ENCODE peak calls at places on chromosome 19, in ten cellular contexts. L is GM12878, R is OCI-LY7, U is neural crest cell, K is right atrium auricular region, P is GM13977, O is body of pancreas, W is SK-N-SH, C is neural progenitor cell, N is fibroblast of mammary gland. S is an unnamed sample.

GRCh38 chr19:35655600-35655999 is 7.5 kb downstream of the COX6B1 start:
- DNase-seq in L (no peak), R (no peak), U (no peak), K (no peak), P (no peak), O (no peak), W (no peak), C (no peak), N (no peak), S (no peak)

GRCh38 chr19:49098795-49099194 is 13.5 kb downstream of the SNRNP70 start:
- DNase-seq in L (no peak), R (no peak), U (no peak), K (no peak), P (no peak), O (no peak), W (no peak), C (no peak), N (no peak), S (no peak)

GRCh38 chr19:3852614-3853254 is 16.1 kb downstream of the ZFR2 start:
- DNase-seq in L (no peak), R (peak; percentile 14), U (no peak), K (no peak), P (no peak), O (no peak), W (no peak), C (no peak), N (peak; percentile 88), S (no peak)

GRCh38 chr19:45791744-45792481 is 732 bp downstream of the DMWD start:
- DNase-seq in L (no peak), R (no peak), U (no peak), K (no peak), P (peak; percentile 26), O (no peak), W (no peak), C (no peak), N (no peak), S (peak; percentile 27)

GRCh38 chr19:36605839-36606478 is 846 bp downstream of the ZNF382 start:
- DNase-seq in L (peak; percentile 19), R (no peak), U (no peak), K (no peak), P (peak; percentile 53), O (no peak), W (no peak), C (no peak), N (no peak), S (peak; percentile 45)

GRCh38 chr19:54448037-54448773 is 794 bp upstream of the LENG8 start:
- DNase-seq in L (no peak), R (peak; percentile 22), U (peak; percentile 38), K (peak; percentile 74), P (no peak), O (peak; percentile 71), W (peak; percentile 74), C (peak; percentile 75), N (peak; percentile 62), S (no peak)

GRCh38 chr19:10412257-10412977 is 7.9 kb upstream of the PDE4A start:
- DNase-seq in L (peak; percentile 94), R (peak; percentile 99), U (no peak), K (no peak), P (peak; percentile 65), O (no peak), W (no peak), C (no peak), N (no peak), S (no peak)

GRCh38 chr19:35462476-35462953 is 14.5 kb downstream of the FFAR2 start:
- DNase-seq in L (peak; percentile 96), R (peak; percentile 83), U (no peak), K (no peak), P (peak; percentile 75), O (no peak), W (no peak), C (no peak), N (no peak), S (peak; percentile 74)

GRCh38 chr19:39427707-39428106 is 8.0 kb downstream of the RPS16 start:
- DNase-seq in L (no peak), R (no peak), U (no peak), K (no peak), P (no peak), O (no peak), W (no peak), C (no peak), N (no peak), S (no peak)

GRCh38 chr19:47023448-47023794 is 3.8 kb downstream of the NPAS1 start:
- DNase-seq in L (no peak), R (no peak), U (no peak), K (no peak), P (no peak), O (no peak), W (no peak), C (no peak), N (no peak), S (no peak)

GRCh38 chr19:46015080-46015960 is 7.5 kb downstream of the PGLYRP1 start:
- DNase-seq in L (no peak), R (peak; percentile 38), U (peak; percentile 53), K (no peak), P (peak; percentile 76), O (peak; percentile 80), W (peak; percentile 93), C (peak; percentile 96), N (peak; percentile 8), S (peak; percentile 87)

GRCh38 chr19:11587973-11588631 is 9.2 kb upstream of the ZNF627 start:
- DNase-seq in L (no peak), R (no peak), U (no peak), K (no peak), P (no peak), O (no peak), W (no peak), C (no peak), N (no peak), S (no peak)
- TF ChIP-seq CTCF in L (no peak), R (peak; percentile 3), U (peak; percentile 7), K (no peak), P (no peak), O (no peak), W (no peak), C (peak; percentile 2), N (no peak), S (no peak)

GRCh38 chr19:43934055-43934984 is 762 bp downstream of the ZNF45 start:
- DNase-seq in L (no peak), R (no peak), U (no peak), K (no peak), P (no peak), O (no peak), W (peak; percentile 15), C (peak; percentile 4), N (peak; percentile 16), S (no peak)

GRCh38 chr19:43936219-43936618 is 1.1 kb upstream of the ZNF45 start:
- DNase-seq in L (no peak), R (no peak), U (no peak), K (no peak), P (no peak), O (no peak), W (no peak), C (no peak), N (no peak), S (no peak)

GRCh38 chr19:43940719-43941118 is 5.6 kb upstream of the ZNF45 start:
- DNase-seq in L (no peak), R (no peak), U (no peak), K (no peak), P (no peak), O (no peak), W (no peak), C (no peak), N (no peak), S (no peak)

GRCh38 chr19:43939557-43940260 is 4.6 kb upstream of the ZNF45 start:
- DNase-seq in L (no peak), R (no peak), U (no peak), K (no peak), P (no peak), O (no peak), W (no peak), C (no peak), N (no peak), S (no peak)

DNA sequence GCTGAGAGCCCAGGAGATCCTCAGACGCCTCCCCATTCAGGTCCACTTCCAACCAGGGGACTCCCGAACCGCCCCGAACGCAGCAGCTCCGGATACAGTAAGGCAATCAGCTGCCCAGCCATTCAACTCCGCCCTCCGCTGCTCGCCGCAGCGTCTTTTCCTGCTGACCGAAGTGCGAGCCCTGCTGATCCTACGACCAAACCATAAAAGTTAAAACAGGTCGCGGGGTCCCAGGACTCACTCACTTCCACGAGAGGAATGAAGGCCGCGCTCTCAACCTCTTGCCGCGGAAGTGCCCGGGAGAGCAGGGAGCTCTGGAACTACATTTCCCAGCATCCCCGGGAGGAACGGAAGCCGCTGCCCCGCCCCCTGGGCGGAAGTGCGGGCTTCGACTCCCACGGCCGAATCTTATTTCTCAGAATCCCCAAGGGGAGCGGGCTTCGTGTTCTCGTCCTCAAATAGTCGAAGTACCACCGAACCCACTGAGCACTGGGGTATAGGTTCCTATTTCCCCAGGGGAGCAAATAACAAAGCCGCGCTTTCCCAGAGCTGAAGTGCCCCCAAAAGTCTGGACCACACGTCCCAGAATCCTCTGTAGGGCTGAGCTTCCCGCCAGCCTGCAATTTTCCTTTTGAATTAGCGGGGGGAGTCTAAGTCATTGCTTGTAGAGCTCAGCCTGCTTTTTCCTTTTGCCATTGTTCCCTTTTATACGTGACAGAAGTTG is at the start of gene ZNF45:
- DNase-seq in L (peak; percentile 60), R (peak; percentile 92), U (peak; percentile 82), K (peak; percentile 87), P (peak; percentile 88), O (peak; percentile 88), W (peak; percentile 88), C (peak; percentile 94), N (peak; percentile 83), S (peak; percentile 89)
- TF ChIP-seq CTCF in L (no peak), R (no peak), U (no peak), K (no peak), P (no peak), O (no peak), W (no peak), C (no peak), N (no peak), S (no peak)

GRCh38 chr19:7337380-7338194 is 11.2 kb upstream of the ARHGEF18 start:
- DNase-seq in L (peak; percentile 99), R (peak; percentile 98), U (no peak), K (no peak), P (peak; percentile 62), O (no peak), W (no peak), C (no peak), N (no peak), S (peak; percentile 73)
- TF ChIP-seq CTCF in L (peak; percentile 31), R (peak; percentile 68), U (no peak), K (no peak), P (no peak), O (no peak), W (no peak), C (no peak), N (no peak), S (no peak)

DNA sequence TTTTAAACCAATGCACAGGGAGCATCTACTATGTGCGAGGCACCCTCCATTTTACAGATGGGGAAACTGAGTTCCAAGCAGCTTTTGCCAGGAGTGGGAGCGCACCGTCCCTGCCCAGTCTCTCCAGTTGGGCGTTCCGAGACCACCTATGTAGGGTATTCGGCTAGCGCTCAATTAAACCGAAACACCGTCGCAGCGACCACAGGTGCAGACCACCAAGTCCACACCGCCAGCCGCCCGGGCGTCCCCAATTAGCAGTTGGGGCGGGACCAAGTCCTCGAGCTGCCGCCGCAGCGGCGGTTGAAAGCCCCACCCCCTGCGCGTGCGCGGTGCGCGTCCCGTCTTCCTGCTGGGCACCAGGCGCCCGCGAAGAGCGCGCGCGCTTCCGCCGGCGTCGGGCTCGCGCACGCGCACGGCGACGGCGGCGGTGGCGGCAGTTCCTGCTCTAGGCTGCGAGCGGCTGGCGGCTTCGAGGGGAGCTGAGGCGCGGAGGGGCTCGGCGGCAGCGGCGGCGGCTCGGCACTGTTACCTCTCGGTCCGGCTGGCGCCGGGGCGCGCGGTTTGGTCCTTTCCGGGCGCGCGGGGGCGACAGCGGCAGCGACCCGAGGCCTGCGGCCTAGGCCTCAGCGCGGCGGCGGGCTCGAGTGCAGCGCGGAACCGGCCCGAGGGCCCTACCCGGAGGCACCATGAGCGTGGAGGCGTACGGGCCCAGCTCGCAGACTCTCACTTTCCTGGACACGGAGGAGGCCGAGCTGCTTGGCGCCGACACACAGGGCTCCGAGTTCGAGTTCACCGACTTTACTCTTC is at the start of gene UPF1:
- DNase-seq in L (no peak), R (peak; percentile 98), U (peak; percentile 93), K (peak; percentile 87), P (peak; percentile 97), O (peak; percentile 91), W (peak; percentile 97), C (peak; percentile 98), N (peak; percentile 86), S (peak; percentile 97)
- TF ChIP-seq CTCF in L (no peak), R (no peak), U (peak; percentile 26), K (no peak), P (no peak), O (peak; percentile 23), W (no peak), C (peak; percentile 7), N (no peak), S (no peak)